ENCODE peak calls at places on chromosomes 11 and 22, in five cellular contexts. R is left ventricle myocardium inferior; G is effector memory CD4-positive, alpha-beta T cell; O is cardiac muscle cell; L is esophagus squamous epithelium. M is an unnamed sample.

GRCh38 chr22:19174106-19175025 is 4.2 kb downstream of the SLC25A1 start:
- DNase-seq in R (no peak), G (no peak), O (peak; percentile 85), L (no peak), M (no peak)

GRCh38 chr22:23496445-23496833 is 83.7 kb downstream of the IGLL1 start:
- DNase-seq in R (no peak), G (no peak), O (no peak), L (no peak), M (no peak)

GRCh38 chr11:84164722-84165121 is 878.6 kb upstream of the CCDC90B start:
- DNase-seq in R (no peak), G (no peak), O (no peak), L (no peak), M (no peak)

GRCh38 chr11:115084191-115084590 is 405.9 kb downstream of the NXPE2 start:
- DNase-seq in R (no peak), G (no peak), O (no peak), L (no peak), M (no peak)

GRCh38 chr11:103851166-103851651 is 185.2 kb upstream of the DDI1 start:
- DNase-seq in R (no peak), G (no peak), O (peak; percentile 70), L (no peak), M (no peak)

GRCh38 chr11:75689861-75690641 is 21.2 kb upstream of the MAP6 start:
- DNase-seq in R (no peak), G (no peak), O (no peak), L (no peak), M (no peak)

GRCh38 chr11:104163100-104164027 is 583 bp downstream of the PDGFD start:
- DNase-seq in R (peak; percentile 41), G (no peak), O (peak; percentile 52), L (no peak), M (no peak)

GRCh38 chr11:21415566-21415965 is 746.2 kb downstream of the NELL1 start:
- DNase-seq in R (no peak), G (no peak), O (no peak), L (no peak), M (no peak)

GRCh38 chr11:61962213-61963015 is 5.0 kb downstream of the FTH1 start:
- DNase-seq in R (no peak), G (no peak), O (peak; percentile 69), L (no peak), M (no peak)

GRCh38 chr11:61489833-61490585 is 18.5 kb upstream of the LRRC10B start:
- DNase-seq in R (peak; percentile 40), G (no peak), O (peak; percentile 77), L (no peak), M (no peak)

GRCh38 chr11:95297680-95298452 is 66.9 kb upstream of the SESN3 start:
- DNase-seq in R (no peak), G (no peak), O (no peak), L (no peak), M (no peak)

GRCh38 chr22:49268924-49269323 is 558.7 kb downstream of the BRD1 start:
- DNase-seq in R (no peak), G (no peak), O (no peak), L (no peak), M (no peak)

GRCh38 chr11:10650630-10651029 is 42.9 kb downstream of the IRAG1 start:
- DNase-seq in R (no peak), G (no peak), O (no peak), L (no peak), M (no peak)

GRCh38 chr11:7603031-7603781 is 70.1 kb downstream of the CYB5R2 start:
- DNase-seq in R (no peak), G (no peak), O (no peak), L (no peak), M (no peak)

GRCh38 chr11:102184269-102184987 is 74.2 kb downstream of the YAP1 start:
- DNase-seq in R (no peak), G (no peak), O (no peak), L (no peak), M (no peak)

GRCh38 chr11:115221461-115222069 is 282.6 kb downstream of the CADM1 start:
- DNase-seq in R (no peak), G (no peak), O (no peak), L (no peak), M (no peak)

GRCh38 chr22:40044102-40044869 is 49.5 kb downstream of the FAM83F start:
- DNase-seq in R (peak; percentile 98), G (peak; percentile 97), O (peak; percentile 100), L (peak; percentile 93), M (peak; percentile 99)

GRCh38 chr11:20259506-20259905 is 99.2 kb upstream of the DBX1 start:
- DNase-seq in R (no peak), G (no peak), O (no peak), L (no peak), M (no peak)

GRCh38 chr22:49561976-49562375 is 265.7 kb downstream of the BRD1 start:
- DNase-seq in R (no peak), G (no peak), O (no peak), L (no peak), M (no peak)

GRCh38 chr11:124793466-124794278 is 6.5 kb downstream of the MSANTD2 start:
- DNase-seq in R (no peak), G (no peak), O (peak; percentile 66), L (no peak), M (no peak)

GRCh38 chr22:43449831-43450225 is 38.0 kb downstream of the MPPED1 start:
- DNase-seq in R (no peak), G (no peak), O (no peak), L (no peak), M (no peak)

GRCh38 chr22:20130319-20130718 is 1.3 kb upstream of the ZDHHC8 start:
- DNase-seq in R (no peak), G (no peak), O (no peak), L (no peak), M (no peak)

GRCh38 chr11:16917941-16918340 is 96.3 kb downstream of the PLEKHA7 start:
- DNase-seq in R (no peak), G (no peak), O (peak; percentile 40), L (no peak), M (no peak)

GRCh38 chr22:41776381-41776780 is 24.1 kb upstream of the CCDC134 start:
- DNase-seq in R (no peak), G (no peak), O (no peak), L (no peak), M (no peak)

GRCh38 chr22:45994516-45995404 is 17.8 kb upstream of the WNT7B start:
- DNase-seq in R (peak; percentile 85), G (peak; percentile 70), O (peak; percentile 74), L (no peak), M (peak; percentile 75)

GRCh38 chr11:129694538-129694937 is 121.1 kb upstream of the TMEM45B start:
- DNase-seq in R (no peak), G (no peak), O (no peak), L (no peak), M (no peak)

GRCh38 chr11:36070215-36070976 is 126.5 kb downstream of the LDLRAD3 start:
- DNase-seq in R (no peak), G (no peak), O (no peak), L (no peak), M (no peak)

GRCh38 chr11:43680521-43681505 is at the start of gene HSD17B12:
- DNase-seq in R (peak; percentile 99), G (peak; percentile 99), O (peak; percentile 100), L (peak; percentile 92), M (peak; percentile 99)

GRCh38 chr11:117465236-117465997 is 137.8 kb downstream of the CEP164 start:
- DNase-seq in R (no peak), G (no peak), O (no peak), L (no peak), M (no peak)

GRCh38 chr11:127890026-127890611 is 697.2 kb downstream of the ETS1 start:
- DNase-seq in R (no peak), G (no peak), O (peak; percentile 36), L (no peak), M (no peak)

GRCh38 chr11:17352925-17353227 is 1.3 kb downstream of the NCR3LG1 start:
- DNase-seq in R (peak; percentile 18), G (peak; percentile 21), O (peak; percentile 63), L (no peak), M (peak; percentile 61)

GRCh38 chr11:123180166-123180565 is 14.9 kb downstream of the CLMP start:
- DNase-seq in R (no peak), G (no peak), O (peak; percentile 74), L (no peak), M (no peak)

GRCh38 chr11:14773755-14774154 is 118.3 kb downstream of the CYP2R1 start:
- DNase-seq in R (no peak), G (no peak), O (peak; percentile 64), L (no peak), M (no peak)

GRCh38 chr11:90847268-90847886 is 624.5 kb upstream of the CHORDC1 start:
- DNase-seq in R (no peak), G (no peak), O (no peak), L (no peak), M (no peak)

GRCh38 chr11:134452849-134453177 is 40.8 kb upstream of the B3GAT1 start:
- DNase-seq in R (no peak), G (no peak), O (no peak), L (no peak), M (no peak)
- H3K9me3 ChIP-seq in R (peaks cover 16% of the 10 kb centered on the region), G (peaks cover under 1% of the 10 kb centered on the region), O (no peaks in the 10 kb centered on the region), L (peaks cover 11% of the 10 kb centered on the region), M (peaks cover 7% of the 10 kb centered on the region)

DNA sequence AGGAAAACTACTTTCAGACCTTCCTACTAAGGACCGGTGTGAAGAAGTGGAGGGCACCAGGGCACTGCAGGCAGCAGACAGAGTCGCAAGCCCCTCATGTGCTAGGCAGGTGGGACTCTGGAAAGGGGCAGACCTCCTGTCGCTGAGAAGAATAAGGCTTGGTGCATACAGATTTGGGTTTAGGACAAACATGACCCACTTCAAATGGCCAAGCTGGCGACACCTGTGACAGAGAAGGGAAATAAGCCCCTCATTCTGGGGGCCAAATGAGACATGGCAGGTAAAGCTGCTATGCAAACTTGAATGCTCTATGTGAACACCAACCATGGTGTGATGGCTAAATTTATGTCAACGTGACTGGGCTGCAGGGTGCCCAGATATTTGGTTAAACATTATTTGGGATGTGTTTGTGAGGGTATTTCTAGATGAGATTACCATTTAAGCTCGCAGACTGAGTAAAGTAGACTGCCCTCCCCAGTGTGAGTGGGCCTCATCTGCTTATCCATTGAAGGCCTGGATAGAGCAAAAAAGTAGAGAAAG is 112.4 kb upstream of the PITPNB start:
- DNase-seq in R (no peak), G (no peak), O (no peak), L (no peak), M (no peak)
- H3K4me1 ChIP-seq in R (peaks cover 78% of the 10 kb centered on the region), G (no peaks in the 10 kb centered on the region), O (peaks cover 54% of the 10 kb centered on the region), L (peaks cover 43% of the 10 kb centered on the region), M (no peaks in the 10 kb centered on the region)

DNA sequence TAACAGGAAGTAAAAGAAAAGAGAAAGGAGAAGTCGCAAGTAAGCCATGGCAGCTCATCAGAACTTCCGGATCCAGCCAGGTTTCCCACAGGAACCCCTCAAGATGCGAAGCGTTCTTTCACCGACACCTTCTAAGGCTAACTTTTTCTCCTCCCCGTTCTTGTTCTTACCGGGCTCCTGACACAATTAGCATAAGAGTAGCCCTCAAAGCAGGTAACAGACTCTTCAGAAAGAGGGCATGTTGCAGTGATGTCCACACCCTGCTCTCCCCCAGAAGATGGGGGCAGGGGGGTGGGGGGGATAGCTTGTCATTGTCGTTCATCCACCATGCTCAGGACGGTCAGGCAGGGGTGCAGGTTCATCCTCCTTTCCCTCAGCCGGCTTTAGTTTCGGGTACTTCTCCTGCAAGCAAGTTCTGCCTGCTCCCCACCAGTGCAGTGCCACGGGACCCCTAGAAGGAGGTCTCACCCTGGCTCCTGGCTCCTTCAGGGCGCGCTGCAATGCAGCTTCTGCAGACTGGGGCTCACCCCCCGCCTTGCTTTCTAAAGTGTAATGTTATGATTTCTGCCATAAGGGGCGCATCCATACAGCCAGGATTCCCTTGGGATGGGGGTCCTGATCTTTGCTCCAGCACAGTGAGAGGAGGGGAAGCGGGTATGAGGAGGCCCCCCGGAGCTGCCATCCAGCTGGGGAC is 2.3 kb downstream of the OPCML start:
- DNase-seq in R (no peak), G (no peak), O (no peak), L (no peak), M (no peak)
- H3K36me3 ChIP-seq in R (no peaks in the 10 kb centered on the region), G (no peaks in the 10 kb centered on the region), O (no peaks in the 10 kb centered on the region), L (no peaks in the 10 kb centered on the region), M (no peaks in the 10 kb centered on the region)

GRCh38 chr11:70068345-70068744 is 9.8 kb upstream of the ANO1 start:
- DNase-seq in R (no peak), G (no peak), O (no peak), L (no peak), M (no peak)
- H3K9me3 ChIP-seq in R (no peaks in the 10 kb centered on the region), G (no peaks in the 10 kb centered on the region), O (no peaks in the 10 kb centered on the region), L (no peaks in the 10 kb centered on the region), M (no peaks in the 10 kb centered on the region)

M was measured in CD8-positive, alpha-beta memory T cell.